ENCODE peak calls at places on chromosome 2, in nine cellular contexts. One of them, this sample, is unnamed.

GRCh38 chr2:241074901-241075540 is 27.1 kb downstream of the MTERF4 start:
- DNase-seq in tibial artery: no peak
- DNase-seq in thyroid gland: no peak
- DNase-seq in brain microvascular endothelial cell: no peak
- DNase-seq in left ventricle myocardium inferior: no peak
- DNase-seq in psoas muscle: no peak
- DNase-seq in astrocyte of the spinal cord: no peak
- DNase-seq in IMR-90: no peak
- DNase-seq in neural progenitor cell: no peak
- DNase-seq in this sample: no peak

GRCh38 chr2:142065700-142066099 is 65.1 kb downstream of the LRP1B start:
- DNase-seq in tibial artery: no peak
- DNase-seq in thyroid gland: no peak
- DNase-seq in brain microvascular endothelial cell: no peak
- DNase-seq in left ventricle myocardium inferior: no peak
- DNase-seq in psoas muscle: no peak
- DNase-seq in astrocyte of the spinal cord: peak
- DNase-seq in IMR-90: no peak
- DNase-seq in neural progenitor cell: no peak
- DNase-seq in this sample: no peak

GRCh38 chr2:64624108-64624610 is 29.6 kb downstream of the SERTAD2 start:
- DNase-seq in tibial artery: no peak
- DNase-seq in thyroid gland: no peak
- DNase-seq in brain microvascular endothelial cell: no peak
- DNase-seq in left ventricle myocardium inferior: no peak
- DNase-seq in psoas muscle: no peak
- DNase-seq in astrocyte of the spinal cord: no peak
- DNase-seq in IMR-90: no peak
- DNase-seq in neural progenitor cell: no peak
- DNase-seq in this sample: no peak

GRCh38 chr2:126949775-126950174 is 51.1 kb downstream of the TEX51 start:
- DNase-seq in tibial artery: no peak
- DNase-seq in thyroid gland: no peak
- DNase-seq in brain microvascular endothelial cell: no peak
- DNase-seq in left ventricle myocardium inferior: no peak
- DNase-seq in psoas muscle: no peak
- DNase-seq in astrocyte of the spinal cord: no peak
- DNase-seq in IMR-90: no peak
- DNase-seq in neural progenitor cell: no peak
- DNase-seq in this sample: no peak

GRCh38 chr2:158717366-158718195 is 77.5 kb upstream of the DAPL1 start:
- DNase-seq in tibial artery: no peak
- DNase-seq in thyroid gland: no peak
- DNase-seq in brain microvascular endothelial cell: no peak
- DNase-seq in left ventricle myocardium inferior: no peak
- DNase-seq in psoas muscle: no peak
- DNase-seq in astrocyte of the spinal cord: no peak
- DNase-seq in IMR-90: no peak
- DNase-seq in neural progenitor cell: peak
- DNase-seq in this sample: no peak

GRCh38 chr2:207135801-207136457 is 29.8 kb downstream of the KLF7 start:
- DNase-seq in tibial artery: no peak
- DNase-seq in thyroid gland: no peak
- DNase-seq in brain microvascular endothelial cell: no peak
- DNase-seq in left ventricle myocardium inferior: no peak
- DNase-seq in psoas muscle: no peak
- DNase-seq in astrocyte of the spinal cord: no peak
- DNase-seq in IMR-90: no peak
- DNase-seq in neural progenitor cell: no peak
- DNase-seq in this sample: no peak

GRCh38 chr2:216635701-216636541 is 2.7 kb downstream of the IGFBP2 start:
- DNase-seq in tibial artery: no peak
- DNase-seq in thyroid gland: no peak
- DNase-seq in brain microvascular endothelial cell: no peak
- DNase-seq in left ventricle myocardium inferior: no peak
- DNase-seq in psoas muscle: no peak
- DNase-seq in astrocyte of the spinal cord: no peak
- DNase-seq in IMR-90: no peak
- DNase-seq in neural progenitor cell: peak
- DNase-seq in this sample: no peak

GRCh38 chr2:43798300-43798699 is 24.5 kb downstream of the DYNC2LI1 start:
- DNase-seq in tibial artery: no peak
- DNase-seq in thyroid gland: no peak
- DNase-seq in brain microvascular endothelial cell: no peak
- DNase-seq in left ventricle myocardium inferior: no peak
- DNase-seq in psoas muscle: no peak
- DNase-seq in astrocyte of the spinal cord: no peak
- DNase-seq in IMR-90: no peak
- DNase-seq in neural progenitor cell: no peak
- DNase-seq in this sample: no peak

GRCh38 chr2:66237470-66238354 is 197.2 kb upstream of the MEIS1 start:
- DNase-seq in tibial artery: no peak
- DNase-seq in thyroid gland: no peak
- DNase-seq in brain microvascular endothelial cell: no peak
- DNase-seq in left ventricle myocardium inferior: no peak
- DNase-seq in psoas muscle: no peak
- DNase-seq in astrocyte of the spinal cord: no peak
- DNase-seq in IMR-90: peak
- DNase-seq in neural progenitor cell: no peak
- DNase-seq in this sample: no peak

GRCh38 chr2:104853401-104853925 is 452 bp upstream of the POU3F3 start:
- DNase-seq in tibial artery: no peak
- DNase-seq in thyroid gland: no peak
- DNase-seq in brain microvascular endothelial cell: no peak
- DNase-seq in left ventricle myocardium inferior: no peak
- DNase-seq in psoas muscle: no peak
- DNase-seq in astrocyte of the spinal cord: no peak
- DNase-seq in IMR-90: no peak
- DNase-seq in neural progenitor cell: no peak
- DNase-seq in this sample: no peak

GRCh38 chr2:43402452-43402937 is 176.1 kb upstream of the ZFP36L2 start:
- DNase-seq in tibial artery: no peak
- DNase-seq in thyroid gland: peak
- DNase-seq in brain microvascular endothelial cell: no peak
- DNase-seq in left ventricle myocardium inferior: no peak
- DNase-seq in psoas muscle: no peak
- DNase-seq in astrocyte of the spinal cord: no peak
- DNase-seq in IMR-90: peak
- DNase-seq in neural progenitor cell: no peak
- DNase-seq in this sample: no peak

GRCh38 chr2:67871696-67872320 is 191.0 kb downstream of the C1D start:
- DNase-seq in tibial artery: peak
- DNase-seq in thyroid gland: peak
- DNase-seq in brain microvascular endothelial cell: peak
- DNase-seq in left ventricle myocardium inferior: no peak
- DNase-seq in psoas muscle: no peak
- DNase-seq in astrocyte of the spinal cord: peak
- DNase-seq in IMR-90: peak
- DNase-seq in neural progenitor cell: no peak
- DNase-seq in this sample: no peak

GRCh38 chr2:9380702-9381628 is 42.4 kb downstream of the ITGB1BP1 start:
- DNase-seq in tibial artery: peak
- DNase-seq in thyroid gland: no peak
- DNase-seq in brain microvascular endothelial cell: peak
- DNase-seq in left ventricle myocardium inferior: no peak
- DNase-seq in psoas muscle: peak
- DNase-seq in astrocyte of the spinal cord: peak
- DNase-seq in IMR-90: peak
- DNase-seq in neural progenitor cell: no peak
- DNase-seq in this sample: peak

GRCh38 chr2:2014251-2014761 is 270.0 kb upstream of the PXDN start:
- DNase-seq in tibial artery: peak
- DNase-seq in thyroid gland: no peak
- DNase-seq in brain microvascular endothelial cell: peak
- DNase-seq in left ventricle myocardium inferior: peak
- DNase-seq in psoas muscle: no peak
- DNase-seq in astrocyte of the spinal cord: peak
- DNase-seq in IMR-90: no peak
- DNase-seq in neural progenitor cell: peak
- DNase-seq in this sample: no peak

GRCh38 chr2:202261531-202261930 is 4.0 kb upstream of the NOP58 start:
- DNase-seq in tibial artery: no peak
- DNase-seq in thyroid gland: no peak
- DNase-seq in brain microvascular endothelial cell: no peak
- DNase-seq in left ventricle myocardium inferior: no peak
- DNase-seq in psoas muscle: no peak
- DNase-seq in astrocyte of the spinal cord: no peak
- DNase-seq in IMR-90: peak
- DNase-seq in neural progenitor cell: no peak
- DNase-seq in this sample: no peak

GRCh38 chr2:20421988-20422678 is 24.7 kb upstream of the RHOB start:
- DNase-seq in tibial artery: peak
- DNase-seq in thyroid gland: peak
- DNase-seq in brain microvascular endothelial cell: peak
- DNase-seq in left ventricle myocardium inferior: peak
- DNase-seq in psoas muscle: peak
- DNase-seq in astrocyte of the spinal cord: peak
- DNase-seq in IMR-90: peak
- DNase-seq in neural progenitor cell: no peak
- DNase-seq in this sample: peak

GRCh38 chr2:31239842-31240198 is 5.9 kb downstream of the EHD3 start:
- DNase-seq in tibial artery: peak
- DNase-seq in thyroid gland: peak
- DNase-seq in brain microvascular endothelial cell: peak
- DNase-seq in left ventricle myocardium inferior: peak
- DNase-seq in psoas muscle: peak
- DNase-seq in astrocyte of the spinal cord: peak
- DNase-seq in IMR-90: peak
- DNase-seq in neural progenitor cell: no peak
- DNase-seq in this sample: no peak
- TF ChIP-seq CTCF in tibial artery: no peak
- TF ChIP-seq CTCF in thyroid gland: no peak
- TF ChIP-seq CTCF in brain microvascular endothelial cell: no peak
- TF ChIP-seq CTCF in left ventricle myocardium inferior: no peak
- TF ChIP-seq CTCF in psoas muscle: no peak
- TF ChIP-seq CTCF in astrocyte of the spinal cord: no peak
- TF ChIP-seq CTCF in IMR-90: no peak
- TF ChIP-seq CTCF in neural progenitor cell: no peak
- TF ChIP-seq CTCF in this sample: no peak

GRCh38 chr2:74250189-74250631 is 51.8 kb downstream of the MTHFD2 start:
- DNase-seq in tibial artery: peak
- DNase-seq in thyroid gland: peak
- DNase-seq in brain microvascular endothelial cell: no peak
- DNase-seq in left ventricle myocardium inferior: no peak
- DNase-seq in psoas muscle: peak
- DNase-seq in astrocyte of the spinal cord: peak
- DNase-seq in IMR-90: peak
- DNase-seq in neural progenitor cell: peak
- DNase-seq in this sample: peak
- TF ChIP-seq CTCF in tibial artery: peak
- TF ChIP-seq CTCF in thyroid gland: peak
- TF ChIP-seq CTCF in brain microvascular endothelial cell: peak
- TF ChIP-seq CTCF in left ventricle myocardium inferior: peak
- TF ChIP-seq CTCF in psoas muscle: peak
- TF ChIP-seq CTCF in astrocyte of the spinal cord: peak
- TF ChIP-seq CTCF in IMR-90: peak
- TF ChIP-seq CTCF in neural progenitor cell: peak
- TF ChIP-seq CTCF in this sample: peak

GRCh38 chr2:185608799-185609198 is 129.8 kb upstream of the FSIP2 start:
- DNase-seq in tibial artery: no peak
- DNase-seq in thyroid gland: no peak
- DNase-seq in brain microvascular endothelial cell: peak
- DNase-seq in left ventricle myocardium inferior: no peak
- DNase-seq in psoas muscle: no peak
- DNase-seq in astrocyte of the spinal cord: peak
- DNase-seq in IMR-90: no peak
- DNase-seq in neural progenitor cell: no peak
- DNase-seq in this sample: peak
- TF ChIP-seq CTCF in tibial artery: no peak
- TF ChIP-seq CTCF in thyroid gland: no peak
- TF ChIP-seq CTCF in brain microvascular endothelial cell: peak
- TF ChIP-seq CTCF in left ventricle myocardium inferior: peak
- TF ChIP-seq CTCF in psoas muscle: no peak
- TF ChIP-seq CTCF in astrocyte of the spinal cord: peak
- TF ChIP-seq CTCF in IMR-90: peak
- TF ChIP-seq CTCF in neural progenitor cell: no peak
- TF ChIP-seq CTCF in this sample: no peak

DNA sequence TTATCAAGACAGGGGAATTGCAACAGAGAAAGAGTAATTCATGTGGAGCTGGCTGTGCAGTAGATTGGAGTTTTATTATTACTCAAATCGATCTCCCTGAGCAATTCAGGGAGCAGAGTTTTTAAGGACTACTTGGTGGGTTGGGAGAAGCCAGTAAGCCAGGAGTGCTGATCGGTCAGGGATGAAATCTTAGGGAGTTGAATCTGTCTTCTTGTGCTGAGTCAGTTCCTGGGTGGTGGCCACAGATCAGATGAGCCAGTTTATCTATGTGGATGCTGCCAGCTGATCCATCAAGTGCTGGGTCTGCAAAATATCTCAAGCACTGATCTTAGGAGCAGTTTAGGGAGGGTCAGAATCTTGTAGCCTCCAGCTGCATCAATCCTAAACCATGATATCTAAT is 17.1 kb upstream of the UGT1A8 start:
- DNase-seq in tibial artery: no peak
- DNase-seq in thyroid gland: no peak
- DNase-seq in brain microvascular endothelial cell: peak
- DNase-seq in left ventricle myocardium inferior: no peak
- DNase-seq in psoas muscle: no peak
- DNase-seq in astrocyte of the spinal cord: no peak
- DNase-seq in IMR-90: no peak
- DNase-seq in neural progenitor cell: no peak
- DNase-seq in this sample: no peak
- TF ChIP-seq CTCF in tibial artery: no peak
- TF ChIP-seq CTCF in thyroid gland: no peak
- TF ChIP-seq CTCF in brain microvascular endothelial cell: no peak
- TF ChIP-seq CTCF in left ventricle myocardium inferior: no peak
- TF ChIP-seq CTCF in psoas muscle: no peak
- TF ChIP-seq CTCF in astrocyte of the spinal cord: no peak
- TF ChIP-seq CTCF in IMR-90: no peak
- TF ChIP-seq CTCF in neural progenitor cell: no peak
- TF ChIP-seq CTCF in this sample: no peak

GRCh38 chr2:239689410-239689809 is 288.6 kb upstream of the HDAC4 start:
- DNase-seq in tibial artery: peak
- DNase-seq in thyroid gland: no peak
- DNase-seq in brain microvascular endothelial cell: no peak
- DNase-seq in left ventricle myocardium inferior: no peak
- DNase-seq in psoas muscle: no peak
- DNase-seq in astrocyte of the spinal cord: no peak
- DNase-seq in IMR-90: no peak
- DNase-seq in neural progenitor cell: no peak
- DNase-seq in this sample: no peak

GRCh38 chr2:239688840-239689239 is 288.0 kb upstream of the HDAC4 start:
- DNase-seq in tibial artery: no peak
- DNase-seq in thyroid gland: no peak
- DNase-seq in brain microvascular endothelial cell: no peak
- DNase-seq in left ventricle myocardium inferior: no peak
- DNase-seq in psoas muscle: no peak
- DNase-seq in astrocyte of the spinal cord: no peak
- DNase-seq in IMR-90: no peak
- DNase-seq in neural progenitor cell: no peak
- DNase-seq in this sample: no peak

GRCh38 chr2:239689985-239690384 is 289.2 kb upstream of the HDAC4 start:
- DNase-seq in tibial artery: peak
- DNase-seq in thyroid gland: no peak
- DNase-seq in brain microvascular endothelial cell: no peak
- DNase-seq in left ventricle myocardium inferior: no peak
- DNase-seq in psoas muscle: no peak
- DNase-seq in astrocyte of the spinal cord: no peak
- DNase-seq in IMR-90: no peak
- DNase-seq in neural progenitor cell: no peak
- DNase-seq in this sample: no peak

GRCh38 chr2:239687441-239687840 is 286.6 kb upstream of the HDAC4 start:
- DNase-seq in tibial artery: peak
- DNase-seq in thyroid gland: no peak
- DNase-seq in brain microvascular endothelial cell: no peak
- DNase-seq in left ventricle myocardium inferior: no peak
- DNase-seq in psoas muscle: no peak
- DNase-seq in astrocyte of the spinal cord: no peak
- DNase-seq in IMR-90: no peak
- DNase-seq in neural progenitor cell: no peak
- DNase-seq in this sample: no peak

GRCh38 chr2:239688098-239688497 is 287.3 kb upstream of the HDAC4 start:
- DNase-seq in tibial artery: peak
- DNase-seq in thyroid gland: no peak
- DNase-seq in brain microvascular endothelial cell: no peak
- DNase-seq in left ventricle myocardium inferior: no peak
- DNase-seq in psoas muscle: no peak
- DNase-seq in astrocyte of the spinal cord: no peak
- DNase-seq in IMR-90: no peak
- DNase-seq in neural progenitor cell: no peak
- DNase-seq in this sample: no peak
- TF ChIP-seq CTCF in tibial artery: no peak
- TF ChIP-seq CTCF in thyroid gland: no peak
- TF ChIP-seq CTCF in brain microvascular endothelial cell: no peak
- TF ChIP-seq CTCF in left ventricle myocardium inferior: no peak
- TF ChIP-seq CTCF in psoas muscle: no peak
- TF ChIP-seq CTCF in astrocyte of the spinal cord: no peak
- TF ChIP-seq CTCF in IMR-90: no peak
- TF ChIP-seq CTCF in neural progenitor cell: no peak
- TF ChIP-seq CTCF in this sample: no peak